ENCODE peak calls at places on chromosomes 3 and 15, in five cellular contexts. One of them, this sample, is unnamed.

GRCh38 chr3:69013256-69014021 is at the start of gene EOGT:
- DNase-seq in SW480: peak
- DNase-seq in NCI-H1105: peak
- DNase-seq in H9: peak
- DNase-seq in RWPE1: peak
- DNase-seq in this sample: peak

GRCh38 chr3:64634461-64634860 is 53.3 kb downstream of the ADAMTS9 start:
- DNase-seq in SW480: no peak
- DNase-seq in NCI-H1105: no peak
- DNase-seq in H9: no peak
- DNase-seq in RWPE1: no peak
- DNase-seq in this sample: no peak

GRCh38 chr15:92666780-92667179 is 11.2 kb upstream of the FAM174B start:
- DNase-seq in SW480: no peak
- DNase-seq in NCI-H1105: peak
- DNase-seq in H9: no peak
- DNase-seq in RWPE1: no peak
- DNase-seq in this sample: no peak

GRCh38 chr3:63228677-63229076 is 49.4 kb upstream of the SYNPR start:
- DNase-seq in SW480: peak
- DNase-seq in NCI-H1105: peak
- DNase-seq in H9: peak
- DNase-seq in RWPE1: peak
- DNase-seq in this sample: no peak

GRCh38 chr15:31013863-31014607 is 22.6 kb upstream of the MTMR10 start:
- DNase-seq in SW480: no peak
- DNase-seq in NCI-H1105: no peak
- DNase-seq in H9: no peak
- DNase-seq in RWPE1: no peak
- DNase-seq in this sample: no peak

GRCh38 chr3:38455639-38456430 is 2.1 kb downstream of the ACVR2B start:
- DNase-seq in SW480: no peak
- DNase-seq in NCI-H1105: no peak
- DNase-seq in H9: no peak
- DNase-seq in RWPE1: no peak
- DNase-seq in this sample: peak

GRCh38 chr15:57784081-57784488 is 77.6 kb downstream of the POLR2M start:
- DNase-seq in SW480: no peak
- DNase-seq in NCI-H1105: no peak
- DNase-seq in H9: no peak
- DNase-seq in RWPE1: peak
- DNase-seq in this sample: no peak

GRCh38 chr3:24387493-24387892 is 107.2 kb downstream of the THRB start:
- DNase-seq in SW480: no peak
- DNase-seq in NCI-H1105: no peak
- DNase-seq in H9: no peak
- DNase-seq in RWPE1: no peak
- DNase-seq in this sample: peak

GRCh38 chr15:95202569-95203349 is 971.4 kb downstream of the MCTP2 start:
- DNase-seq in SW480: no peak
- DNase-seq in NCI-H1105: no peak
- DNase-seq in H9: no peak
- DNase-seq in RWPE1: no peak
- DNase-seq in this sample: no peak

GRCh38 chr15:66896611-66897010 is 168.8 kb upstream of the SMAD3 start:
- DNase-seq in SW480: no peak
- DNase-seq in NCI-H1105: no peak
- DNase-seq in H9: no peak
- DNase-seq in RWPE1: no peak
- DNase-seq in this sample: peak

GRCh38 chr3:134083008-134083407 is 53.3 kb upstream of the SLCO2A1 start:
- DNase-seq in SW480: no peak
- DNase-seq in NCI-H1105: no peak
- DNase-seq in H9: no peak
- DNase-seq in RWPE1: no peak
- DNase-seq in this sample: no peak

GRCh38 chr15:23687143-23687470 is at the start of gene NDN:
- DNase-seq in SW480: no peak
- DNase-seq in NCI-H1105: no peak
- DNase-seq in H9: peak
- DNase-seq in RWPE1: no peak
- DNase-seq in this sample: peak

GRCh38 chr3:179333084-179333483 is 10.3 kb downstream of the ZNF639 start:
- DNase-seq in SW480: no peak
- DNase-seq in NCI-H1105: no peak
- DNase-seq in H9: no peak
- DNase-seq in RWPE1: no peak
- DNase-seq in this sample: peak

GRCh38 chr3:120983841-120984240 is 75.8 kb downstream of the STXBP5L start:
- DNase-seq in SW480: no peak
- DNase-seq in NCI-H1105: no peak
- DNase-seq in H9: peak
- DNase-seq in RWPE1: no peak
- DNase-seq in this sample: no peak

GRCh38 chr3:74415731-74416130 is 198.7 kb downstream of the CNTN3 start:
- DNase-seq in SW480: no peak
- DNase-seq in NCI-H1105: no peak
- DNase-seq in H9: peak
- DNase-seq in RWPE1: no peak
- DNase-seq in this sample: no peak

GRCh38 chr3:135929670-135930069 is 35.9 kb upstream of the PPP2R3A start:
- DNase-seq in SW480: no peak
- DNase-seq in NCI-H1105: no peak
- DNase-seq in H9: no peak
- DNase-seq in RWPE1: no peak
- DNase-seq in this sample: no peak

GRCh38 chr3:82509106-82509842 is 747.8 kb upstream of the GBE1 start:
- DNase-seq in SW480: no peak
- DNase-seq in NCI-H1105: no peak
- DNase-seq in H9: no peak
- DNase-seq in RWPE1: no peak
- DNase-seq in this sample: no peak

GRCh38 chr3:177602601-177603136 is 405.4 kb upstream of the TBL1XR1 start:
- DNase-seq in SW480: peak
- DNase-seq in NCI-H1105: no peak
- DNase-seq in H9: no peak
- DNase-seq in RWPE1: no peak
- DNase-seq in this sample: peak

GRCh38 chr3:126466886-126467610 is 8.6 kb downstream of the ZXDC start:
- DNase-seq in SW480: no peak
- DNase-seq in NCI-H1105: no peak
- DNase-seq in H9: no peak
- DNase-seq in RWPE1: no peak
- DNase-seq in this sample: peak

GRCh38 chr15:72220678-72221077 is 10.3 kb downstream of the PKM start:
- DNase-seq in SW480: no peak
- DNase-seq in NCI-H1105: no peak
- DNase-seq in H9: no peak
- DNase-seq in RWPE1: no peak
- DNase-seq in this sample: no peak

GRCh38 chr3:191376742-191377141 is 46.4 kb upstream of the UTS2B start:
- DNase-seq in SW480: no peak
- DNase-seq in NCI-H1105: no peak
- DNase-seq in H9: no peak
- DNase-seq in RWPE1: peak
- DNase-seq in this sample: no peak

GRCh38 chr3:128254066-128254590 is 100.8 kb downstream of the EEFSEC start:
- DNase-seq in SW480: no peak
- DNase-seq in NCI-H1105: no peak
- DNase-seq in H9: no peak
- DNase-seq in RWPE1: no peak
- DNase-seq in this sample: peak

GRCh38 chr15:37682304-37682703 is 252.1 kb upstream of the TMCO5A start:
- DNase-seq in SW480: peak
- DNase-seq in NCI-H1105: no peak
- DNase-seq in H9: peak
- DNase-seq in RWPE1: peak
- DNase-seq in this sample: no peak

GRCh38 chr3:8841472-8841871 is 72.1 kb upstream of the OXTR start:
- DNase-seq in SW480: no peak
- DNase-seq in NCI-H1105: no peak
- DNase-seq in H9: no peak
- DNase-seq in RWPE1: no peak
- DNase-seq in this sample: no peak

This sample was measured in islet precursor cell.